ENCODE peak calls at places on chromosomes 2 and 18, in six cellular contexts. O, G, T, X, I and K are unnamed samples. For H3K4me1 and H3K27me3, the result is how much of the 10 kb centered on the place peaks cover.

GRCh38 chr2:40416486-40416885 is 35.4 kb downstream of the SLC8A1 start:
- DNase-seq in X (no peak), I (no peak), G (no peak), O (no peak), T (no peak), K (no peak)

GRCh38 chr18:32255570-32255969 is 65.7 kb downstream of the MEP1B start:
- DNase-seq in I (no peak), X (no peak), G (no peak), T (no peak), O (no peak), K (no peak)

GRCh38 chr2:32741575-32741974 is 113.7 kb downstream of the TTC27 start:
- DNase-seq in T (no peak), I (no peak), G (no peak), O (no peak), X (no peak), K (no peak)

GRCh38 chr2:225493420-225494099 is 94.0 kb downstream of the NYAP2 start:
- DNase-seq in I (no peak), O (no peak), T (no peak), X (no peak), G (no peak), K (no peak)

GRCh38 chr2:85813211-85813977 is 59.6 kb downstream of the ATOH8 start:
- DNase-seq in X (no peak), O (no peak), I (no peak), G (no peak), T (no peak), K (no peak)

GRCh38 chr2:97691166-97691565 is 21.7 kb downstream of the C2orf92 start:
- DNase-seq in X (no peak), I (peak), T (no peak), G (no peak), O (no peak), K (peak)

GRCh38 chr2:177633111-177633510 is 240.5 kb downstream of the AGPS start:
- DNase-seq in T (no peak), O (no peak), G (no peak), X (no peak), I (no peak), K (no peak)

GRCh38 chr18:35130236-35130635 is 89.0 kb downstream of the MAPRE2 start:
- DNase-seq in X (no peak), T (no peak), G (no peak), O (no peak), I (no peak), K (no peak)

GRCh38 chr2:230405824-230406223 is 10.2 kb upstream of the SP100 start:
- DNase-seq in I (no peak), T (no peak), X (no peak), O (no peak), G (no peak), K (no peak)

GRCh38 chr2:54574107-54574859 is 118.2 kb downstream of the SPTBN1 start:
- DNase-seq in O (no peak), X (no peak), G (no peak), T (no peak), I (no peak), K (no peak)

GRCh38 chr2:219058541-219059374 is 2.0 kb downstream of the IHH start:
- DNase-seq in O (peak), I (peak), G (peak), T (no peak), X (peak), K (no peak)

GRCh38 chr18:45588284-45588683 is 27.0 kb upstream of the SLC14A2 start:
- DNase-seq in G (no peak), O (no peak), T (no peak), X (no peak), I (no peak), K (no peak)

DNA sequence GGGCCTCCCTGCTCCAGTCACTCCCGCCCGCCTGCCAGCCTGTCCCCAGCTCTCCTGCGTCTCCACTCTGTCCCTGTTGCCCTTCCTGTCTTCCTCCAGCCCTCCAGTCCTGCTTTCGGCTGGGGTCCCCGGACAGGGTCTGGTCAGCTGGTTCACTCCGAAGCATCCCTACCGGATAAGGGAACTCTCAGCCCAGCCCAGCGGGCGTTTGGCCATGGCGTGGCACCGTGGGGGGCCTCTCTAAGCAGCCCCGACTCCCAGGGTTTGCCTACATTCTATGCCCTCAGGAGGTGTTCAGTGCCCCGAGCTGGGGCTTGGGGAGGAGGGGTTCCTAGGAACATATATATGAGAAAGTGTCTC is 183.0 kb upstream of the HAAO start:
- DNase-seq in I (no peak), O (no peak), X (peak), T (no peak), G (no peak), K (no peak)
- H3K4me1 ChIP-seq in I (under half), O (under half), X (under half), T (under half), G (under half), K (under half)

GRCh38 chr2:126627623-126628022 is 28.3 kb upstream of the GYPC start:
- DNase-seq in I (no peak), T (no peak), X (no peak), O (peak), G (no peak), K (no peak)
- H3K27me3 ChIP-seq in I (under half), T (under half), X (under half), O (under half), G (under half), K (under half)

GRCh38 chr2:203812294-203813221 is 55.0 kb upstream of the CTLA4 start:
- DNase-seq in I (no peak), X (no peak), G (no peak), O (no peak), T (no peak), K (no peak)
- H3K4me1 ChIP-seq in I (under half), X (under half), G (under half), O (under half), T (under half), K (under half)

GRCh38 chr2:10078704-10079191 is 1.5 kb downstream of the CYS1 start:
- DNase-seq in X (no peak), I (no peak), G (no peak), T (no peak), O (no peak), K (no peak)
- H3K27me3 ChIP-seq in X (under half), I (half or more), G (under half), T (half or more), O (half or more), K (under half)

DNA sequence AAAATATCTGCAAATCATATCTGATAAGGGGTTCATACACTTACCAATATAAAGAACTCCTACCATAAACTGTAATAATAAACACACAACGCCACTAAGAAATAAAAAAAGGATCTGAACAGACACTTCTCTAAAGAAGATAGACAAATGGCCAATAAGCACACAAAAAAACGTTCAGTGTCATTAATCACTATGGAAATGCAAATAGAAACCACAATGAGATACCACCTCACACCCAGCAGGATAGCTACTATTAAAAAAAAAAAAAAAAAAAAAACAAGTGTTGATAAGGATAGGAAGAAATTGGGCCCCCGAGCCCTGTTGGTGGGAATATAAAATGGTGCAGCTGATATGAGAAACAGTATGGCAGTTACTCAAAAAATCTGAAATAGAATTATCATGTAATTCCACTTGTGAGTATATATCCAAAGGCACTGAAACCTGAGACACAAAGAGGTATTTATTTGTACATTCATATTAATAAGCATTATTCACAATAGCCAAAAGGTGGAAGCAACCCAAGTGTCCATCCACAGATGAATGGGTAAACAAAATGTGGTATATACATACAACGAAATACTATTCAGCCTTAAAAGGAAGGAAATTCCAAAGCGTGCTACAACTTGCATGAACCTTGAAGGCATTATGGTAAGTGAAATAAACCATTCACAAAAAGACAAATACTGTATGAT is 18.0 kb downstream of the REV1 start:
- DNase-seq in I (no peak), G (no peak), O (no peak), T (no peak), X (no peak), K (no peak)
- H3K4me1 ChIP-seq in I (under half), G (half or more), O (under half), T (under half), X (half or more), K (under half)

GRCh38 chr2:44997948-44998347 is 11.3 kb downstream of the SIX2 start:
- DNase-seq in O (no peak), T (no peak), I (no peak), X (no peak), G (no peak), K (no peak)

GRCh38 chr2:44996356-44996755 is 12.9 kb downstream of the SIX2 start:
- DNase-seq in X (no peak), T (no peak), I (no peak), O (no peak), G (no peak), K (no peak)

GRCh38 chr2:44989176-44989575 is 20.1 kb downstream of the SIX2 start:
- DNase-seq in T (no peak), O (no peak), X (no peak), G (no peak), I (no peak), K (no peak)

GRCh38 chr2:44999540-44999939 is 9.7 kb downstream of the SIX2 start:
- DNase-seq in I (no peak), O (no peak), X (no peak), G (no peak), T (no peak), K (no peak)

DNA sequence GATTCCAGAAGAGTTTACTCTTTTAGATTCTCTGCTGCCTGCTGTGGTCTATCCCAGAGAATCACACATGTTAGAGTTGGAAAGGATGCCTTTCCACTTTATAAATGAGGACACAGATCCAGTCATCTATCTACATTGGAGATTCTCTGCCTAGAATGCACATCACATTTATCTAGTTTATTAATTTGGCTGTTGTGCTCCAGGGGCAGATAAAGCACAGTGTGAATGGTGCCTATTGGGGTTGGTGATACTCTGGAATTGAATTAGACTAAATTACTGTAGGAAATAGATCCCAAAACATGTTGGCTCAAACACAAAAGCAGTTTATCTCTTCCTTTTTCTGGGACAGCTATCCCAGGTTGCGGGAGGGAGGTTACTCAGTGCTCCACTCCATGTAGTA is 14.9 kb downstream of the SIX2 start:
- DNase-seq in G (no peak), T (no peak), X (no peak), I (no peak), O (no peak), K (no peak)
- H3K27me3 ChIP-seq in G (half or more), T (half or more), X (under half), I (half or more), O (half or more), K (under half)

GRCh38 chr2:68764041-68764780 is 29.6 kb downstream of the ARHGAP25 start:
- DNase-seq in O (no peak), G (no peak), I (no peak), T (no peak), X (no peak), K (no peak)
- H3K4me1 ChIP-seq in O (under half), G (under half), I (under half), T (under half), X (under half), K (under half)

DNA sequence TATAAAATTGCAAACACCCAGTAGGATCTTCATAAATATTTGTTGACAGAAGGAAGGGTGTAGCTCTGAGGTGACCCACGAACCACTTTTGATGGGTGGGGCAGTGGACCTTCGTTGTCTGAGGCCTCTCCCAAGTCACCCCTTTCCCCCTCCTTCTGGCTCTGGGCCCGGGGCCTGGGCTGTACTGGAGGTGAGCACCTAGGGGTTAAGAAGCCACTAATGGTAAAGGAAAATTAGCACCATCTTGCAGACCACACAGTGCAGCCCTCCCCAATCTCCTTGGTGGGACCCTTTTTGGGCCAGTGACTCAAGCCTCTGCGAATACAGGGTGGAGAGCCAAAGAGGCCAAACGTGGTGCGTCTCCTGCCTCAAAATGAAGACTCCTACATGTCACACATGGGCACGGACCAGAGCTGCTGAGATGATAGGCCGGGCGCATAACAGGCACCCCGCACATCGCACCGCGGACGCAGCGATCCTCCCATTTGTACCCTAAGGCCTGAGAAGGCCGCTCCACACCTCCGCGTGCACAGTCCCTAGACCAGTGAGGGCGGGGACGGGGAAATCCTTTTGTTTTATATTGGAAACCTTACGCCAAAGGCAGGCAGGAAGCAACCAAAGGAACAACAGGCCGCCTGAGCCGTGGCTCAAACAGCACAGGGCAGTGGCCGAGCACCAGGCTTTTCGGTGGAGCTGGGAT is 31.9 kb upstream of the ATP6V1B1 start:
- DNase-seq in O (no peak), T (no peak), I (peak), X (no peak), G (no peak), K (no peak)
- H3K27me3 ChIP-seq in O (half or more), T (half or more), I (half or more), X (under half), G (half or more), K (under half)

GRCh38 chr2:134246154-134246874 is 7.6 kb upstream of the MGAT5 start:
- DNase-seq in T (no peak), G (no peak), O (no peak), X (no peak), I (peak), K (no peak)
- H3K4me1 ChIP-seq in T (under half), G (half or more), O (under half), X (half or more), I (under half), K (under half)

GRCh38 chr2:178718283-178718682 is 88.9 kb downstream of the TTN start:
- DNase-seq in O (no peak), I (no peak), T (no peak), X (no peak), G (no peak), K (no peak)
- H3K27me3 ChIP-seq in O (under half), I (under half), T (under half), X (under half), G (under half), K (under half)